ENCODE peak calls at places on chromosome 1, in six cellular contexts. O is NCI-H460; I is HFFc6; Z is cardiac septum; M is right cardiac atrium; J is CD4-positive, alpha-beta T cell. W is an unnamed sample.

GRCh38 chr1:225424562-225425210 is 3.2 kb downstream of the LBR start:
- DNase-seq in O (no peak), I (peak), Z (no peak), M (no peak), J (no peak), W (peak)

GRCh38 chr1:214280386-214281029 is 451 bp upstream of the SMYD2 start:
- DNase-seq in O (no peak), I (peak), Z (peak), M (peak), J (no peak), W (peak)

GRCh38 chr1:208431721-208432120 is 187.5 kb upstream of the PLXNA2 start:
- DNase-seq in O (no peak), I (peak), Z (no peak), M (no peak), J (no peak), W (peak)

GRCh38 chr1:245869847-245870246 is 637.2 kb downstream of the SMYD3 start:
- DNase-seq in O (no peak), I (no peak), Z (no peak), M (no peak), J (no peak), W (no peak)

GRCh38 chr1:96918406-96918805 is 196.8 kb downstream of the PTBP2 start:
- DNase-seq in O (no peak), I (peak), Z (no peak), M (no peak), J (no peak), W (peak)

GRCh38 chr1:147580200-147580557 is 38.9 kb downstream of the BCL9 start:
- DNase-seq in O (no peak), I (no peak), Z (no peak), M (no peak), J (no peak), W (peak)

GRCh38 chr1:65253800-65254319 is 55.5 kb upstream of the DNAJC6 start:
- DNase-seq in O (no peak), I (peak), Z (no peak), M (no peak), J (no peak), W (peak)

GRCh38 chr1:18118078-18118477 is 10.5 kb downstream of the IGSF21 start:
- DNase-seq in O (no peak), I (no peak), Z (no peak), M (peak), J (no peak), W (no peak)

GRCh38 chr1:111920221-111921024 is 69.0 kb downstream of the KCND3 start:
- DNase-seq in O (peak), I (peak), Z (peak), M (no peak), J (no peak), W (no peak)

GRCh38 chr1:172917972-172918371 is 132.8 kb downstream of the TNFSF18 start:
- DNase-seq in O (peak), I (peak), Z (no peak), M (no peak), J (no peak), W (peak)

GRCh38 chr1:117077267-117077666 is 17.1 kb downstream of the TTF2 start:
- DNase-seq in O (peak), I (peak), Z (no peak), M (no peak), J (no peak), W (peak)

GRCh38 chr1:31959941-31960340 is 21.8 kb upstream of the PTP4A2 start:
- DNase-seq in O (no peak), I (no peak), Z (no peak), M (no peak), J (no peak), W (no peak)

GRCh38 chr1:169689395-169689794 is 22.0 kb downstream of the SELL start:
- DNase-seq in O (no peak), I (no peak), Z (no peak), M (no peak), J (no peak), W (no peak)

GRCh38 chr1:2385606-2386280 is 5.6 kb downstream of the MORN1 start:
- DNase-seq in O (no peak), I (no peak), Z (no peak), M (peak), J (no peak), W (no peak)

GRCh38 chr1:171188388-171189266 is 3.5 kb downstream of the FMO2 start:
- DNase-seq in O (peak), I (peak), Z (no peak), M (peak), J (peak), W (peak)

GRCh38 chr1:36855699-36856098 is 178.6 kb downstream of the GRIK3 start:
- DNase-seq in O (no peak), I (no peak), Z (no peak), M (no peak), J (no peak), W (no peak)

GRCh38 chr1:230844561-230844960 is 23.8 kb downstream of the C1orf198 start:
- DNase-seq in O (no peak), I (no peak), Z (no peak), M (no peak), J (no peak), W (no peak)

GRCh38 chr1:206651014-206651413 is 15.7 kb downstream of the DYRK3 start:
- DNase-seq in O (no peak), I (no peak), Z (no peak), M (no peak), J (no peak), W (no peak)

GRCh38 chr1:50704126-50704525 is 255.9 kb downstream of the FAF1 start:
- DNase-seq in O (peak), I (peak), Z (no peak), M (no peak), J (no peak), W (peak)

W was measured in kidney glomerular epithelial cell.